ENCODE peak calls at places on chromosomes 5 and 9, in four cellular contexts. One of them, this sample, is unnamed.

GRCh38 chr5:75042511-75042910 is 9.8 kb downstream of the GCNT4 start:
- DNase-seq in SJSA1: no peak
- DNase-seq in NCI-H774: no peak
- DNase-seq in type B pancreatic cell: no peak
- DNase-seq in this sample: no peak

GRCh38 chr5:177479774-177480173 is 6.3 kb upstream of the DBN1 start:
- DNase-seq in SJSA1: no peak
- DNase-seq in type B pancreatic cell: no peak
- DNase-seq in NCI-H774: no peak
- DNase-seq in this sample: no peak

GRCh38 chr9:69885931-69886330 is 65.3 kb downstream of the CFAP95 start:
- DNase-seq in type B pancreatic cell: no peak
- DNase-seq in NCI-H774: no peak
- DNase-seq in SJSA1: no peak
- DNase-seq in this sample: no peak

GRCh38 chr9:105510024-105510423 is 47.9 kb upstream of the FKTN start:
- DNase-seq in SJSA1: no peak
- DNase-seq in type B pancreatic cell: no peak
- DNase-seq in NCI-H774: no peak
- DNase-seq in this sample: no peak

GRCh38 chr5:13189532-13189931 is 755.0 kb downstream of the DNAH5 start:
- DNase-seq in type B pancreatic cell: no peak
- DNase-seq in SJSA1: no peak
- DNase-seq in NCI-H774: no peak
- DNase-seq in this sample: no peak

GRCh38 chr9:137191245-137191644 is 2.8 kb downstream of the SSNA1 start:
- DNase-seq in SJSA1: no peak
- DNase-seq in type B pancreatic cell: no peak
- DNase-seq in NCI-H774: no peak
- DNase-seq in this sample: no peak

GRCh38 chr9:127170652-127171051 is 48.2 kb upstream of the ANGPTL2 start:
- DNase-seq in NCI-H774: no peak
- DNase-seq in type B pancreatic cell: no peak
- DNase-seq in SJSA1: no peak
- DNase-seq in this sample: no peak

GRCh38 chr5:6634327-6634713 is 1.1 kb downstream of the SRD5A1 start:
- DNase-seq in type B pancreatic cell: no peak
- DNase-seq in SJSA1: no peak
- DNase-seq in NCI-H774: no peak
- DNase-seq in this sample: no peak

This sample was measured in vagina.